ENCODE peak calls at places on chromosomes 16 and 17, in five cellular contexts. H is ascending aorta; Q is mammary epithelial cell; C is CD8-positive, alpha-beta T cell; R is heart right ventricle. Y is an unnamed sample.

GRCh38 chr17:80210348-80211108 is 9.6 kb downstream of the SGSH start:
- DNase-seq in H (no peak), Q (no peak), C (no peak), R (no peak), Y (no peak)

GRCh38 chr17:70535986-70536385 is 366.7 kb downstream of the KCNJ2 start:
- DNase-seq in H (no peak), C (no peak), Q (peak), R (no peak), Y (no peak)

GRCh38 chr17:40129498-40129897 is 7.7 kb downstream of the MSL1 start:
- DNase-seq in C (no peak), Q (no peak), H (no peak), R (no peak), Y (no peak)

GRCh38 chr16:4748682-4749411 is 14.5 kb downstream of the DNAAF8 start:
- DNase-seq in R (no peak), H (no peak), C (no peak), Q (no peak), Y (no peak)

GRCh38 chr17:59361386-59361785 is 29.9 kb downstream of the YPEL2 start:
- DNase-seq in C (no peak), Q (peak), H (no peak), R (no peak), Y (no peak)

GRCh38 chr16:14101415-14101814 is 30.3 kb downstream of the MRTFB start:
- DNase-seq in R (no peak), Q (no peak), H (no peak), C (no peak), Y (no peak)

GRCh38 chr16:87123356-87124001 is 193.7 kb downstream of the C16orf95 start:
- DNase-seq in R (no peak), Q (no peak), C (no peak), H (no peak), Y (no peak)

GRCh38 chr17:43946766-43947165 is 4.5 kb upstream of the PPY start:
- DNase-seq in R (no peak), H (no peak), Q (no peak), C (no peak), Y (no peak)

GRCh38 chr16:76653390-76654026 is 376.3 kb downstream of the CNTNAP4 start:
- DNase-seq in C (no peak), R (no peak), H (no peak), Q (peak), Y (no peak)
- TF ChIP-seq CTCF in C (no peak), R (peak), H (no peak), Q (peak), Y (no peak)

GRCh38 chr16:30030011-30030685 is 923 bp downstream of the TLCD3B start:
- DNase-seq in H (no peak), Q (no peak), C (no peak), R (no peak), Y (no peak)
- H3K4me3 ChIP-seq in H (no peak), Q (no peak), C (no peak), R (no peak), Y (no peak)

GRCh38 chr16:6969594-6969993 is 363.1 kb upstream of the RBFOX1 start:
- DNase-seq in C (no peak), Q (no peak), R (no peak), H (no peak), Y (no peak)

GRCh38 chr16:6967796-6968195 is 364.8 kb upstream of the RBFOX1 start:
- DNase-seq in H (no peak), C (no peak), R (no peak), Q (no peak), Y (no peak)

GRCh38 chr16:6970171-6970857 is 362.3 kb upstream of the RBFOX1 start:
- DNase-seq in R (no peak), H (no peak), C (no peak), Q (no peak), Y (no peak)

GRCh38 chr16:6964679-6965078 is 368.0 kb upstream of the RBFOX1 start:
- DNase-seq in H (no peak), R (no peak), C (no peak), Q (no peak), Y (no peak)

DNA sequence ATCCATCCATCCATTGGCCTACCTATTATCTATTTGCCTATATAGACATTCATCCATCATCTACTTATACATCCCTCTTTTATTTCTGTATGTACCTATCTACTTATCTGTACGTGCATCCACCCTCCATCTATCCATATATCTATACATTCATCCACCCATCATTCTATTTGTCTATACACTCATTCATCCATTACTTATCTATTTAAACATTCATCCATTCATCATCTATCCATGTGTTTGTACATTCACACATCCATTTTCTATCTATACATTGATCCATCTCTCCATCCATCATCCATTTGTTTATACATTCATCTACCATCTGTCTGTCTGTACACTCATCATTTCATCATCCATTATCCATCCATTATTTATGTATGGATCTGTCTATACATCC is 365.7 kb upstream of the RBFOX1 start:
- DNase-seq in R (no peak), C (no peak), H (no peak), Q (no peak), Y (no peak)
- TF ChIP-seq CTCF in R (no peak), C (no peak), H (no peak), Q (no peak), Y (no peak)

GRCh38 chr17:83087788-83088360 is 8.5 kb downstream of the METRNL start:
- DNase-seq in R (no peak), Q (no peak), C (no peak), H (no peak), Y (no peak)
- H3K4me3 ChIP-seq in R (no peak), Q (no peak), C (no peak), H (peak), Y (peak)

GRCh38 chr16:29862884-29863668 is at the start of gene CDIPT:
- DNase-seq in H (peak), R (peak), Q (peak), C (peak), Y (peak)

GRCh38 chr16:29864205-29864604 is 1.2 kb upstream of the CDIPT start:
- DNase-seq in C (no peak), H (no peak), R (no peak), Q (no peak), Y (no peak)

GRCh38 chr16:29860218-29860617 is 2.8 kb downstream of the CDIPT start:
- DNase-seq in H (no peak), Q (no peak), C (no peak), R (peak), Y (no peak)

GRCh38 chr16:29862383-29862883 is 593 bp downstream of the CDIPT start:
- DNase-seq in R (no peak), C (no peak), H (no peak), Q (peak), Y (no peak)

GRCh38 chr16:29863669-29863984 is 601 bp upstream of the CDIPT start:
- DNase-seq in Q (no peak), R (no peak), H (no peak), C (no peak), Y (no peak)
- TF ChIP-seq CTCF in Q (no peak), R (no peak), H (no peak), C (peak), Y (peak)

DNA sequence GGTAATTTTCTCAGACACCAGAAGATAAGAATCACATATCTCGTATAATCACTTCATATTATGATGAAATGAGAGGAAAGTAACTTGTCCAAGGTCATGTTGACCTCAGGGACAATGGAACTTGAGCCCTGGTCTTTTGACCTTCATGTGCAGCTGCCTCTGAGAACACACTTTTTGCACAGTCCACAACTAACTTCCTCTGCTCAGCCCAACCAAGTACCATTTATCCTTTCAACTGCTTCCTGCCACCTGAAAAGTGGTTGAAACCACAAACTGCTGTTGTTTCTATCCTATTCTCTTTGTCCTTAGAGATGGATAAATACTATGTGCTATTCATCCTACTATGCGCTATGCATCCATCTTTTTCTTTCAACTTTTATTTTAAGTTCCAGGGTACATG is 2.3 kb upstream of the CCL1 start:
- DNase-seq in Q (no peak), H (no peak), C (no peak), R (no peak), Y (no peak)
- H3K4me3 ChIP-seq in Q (no peak), H (no peak), C (no peak), R (no peak), Y (no peak)

GRCh38 chr16:47143677-47144558 is at the start of gene NETO2:
- DNase-seq in Q (peak), H (peak), R (peak), C (peak), Y (no peak)
- TF ChIP-seq CTCF in Q (peak), H (no peak), R (peak), C (peak), Y (peak)

DNA sequence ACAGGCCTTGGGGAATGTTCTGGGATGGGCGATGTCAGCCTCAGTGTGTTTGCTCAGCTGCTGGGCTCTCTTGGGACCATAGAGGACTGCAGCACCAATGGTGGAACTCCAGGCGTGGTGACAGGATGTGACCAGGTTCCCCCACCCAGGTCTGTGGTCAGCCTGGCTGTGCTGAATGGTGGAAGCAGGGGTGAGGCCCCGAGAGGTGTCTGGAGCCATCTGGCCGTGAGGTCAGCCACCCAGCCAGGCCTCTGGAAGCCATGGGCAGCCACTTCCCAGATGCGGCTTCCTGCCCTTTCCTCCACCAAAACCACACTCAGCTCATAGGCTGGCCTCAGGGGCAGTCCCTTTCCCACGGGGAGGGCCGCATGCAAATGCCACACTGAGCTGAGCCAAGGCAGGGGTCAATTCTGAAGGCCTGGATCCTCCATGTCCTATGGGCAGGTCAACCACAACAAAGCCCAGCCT is 7.8 kb upstream of the MAPK7 start:
- DNase-seq in C (no peak), R (peak), Q (no peak), H (no peak), Y (no peak)
- H3K4me3 ChIP-seq in C (no peak), R (no peak), Q (no peak), H (no peak), Y (no peak)

DNA sequence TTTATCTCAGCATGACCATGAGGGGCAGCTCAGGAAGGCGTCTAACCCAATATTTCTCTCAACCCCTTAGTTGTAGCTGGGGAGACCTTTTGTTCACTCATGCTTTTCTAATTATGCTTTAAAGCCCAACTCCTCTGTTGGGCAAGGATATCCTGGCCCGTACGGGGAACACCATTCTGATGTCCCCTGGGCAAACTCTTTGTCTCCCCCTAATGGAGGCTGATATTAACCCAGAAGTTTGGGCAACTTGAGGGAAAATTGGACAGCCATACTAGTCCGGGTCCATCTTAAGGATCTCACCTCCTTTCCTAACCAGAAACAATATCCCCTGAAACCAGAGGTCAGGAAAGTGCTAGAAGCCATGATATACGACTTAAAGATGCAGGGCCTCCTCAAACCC is 143.7 kb upstream of the COX10 start:
- DNase-seq in R (no peak), C (no peak), H (no peak), Q (no peak), Y (no peak)
- TF ChIP-seq CTCF in R (no peak), C (no peak), H (no peak), Q (no peak), Y (no peak)

GRCh38 chr16:69916445-69916844 is 34.7 kb upstream of the CLEC18A start:
- DNase-seq in R (no peak), Q (no peak), C (no peak), H (no peak), Y (no peak)

GRCh38 chr16:69921125-69921524 is 30.0 kb upstream of the CLEC18A start:
- DNase-seq in H (peak), R (no peak), Q (no peak), C (no peak), Y (no peak)

GRCh38 chr16:69917739-69918138 is 33.4 kb upstream of the CLEC18A start:
- DNase-seq in Q (peak), R (no peak), C (no peak), H (peak), Y (no peak)

GRCh38 chr16:69917311-69917710 is 33.8 kb upstream of the CLEC18A start:
- DNase-seq in Q (no peak), C (no peak), R (no peak), H (no peak), Y (no peak)

DNA sequence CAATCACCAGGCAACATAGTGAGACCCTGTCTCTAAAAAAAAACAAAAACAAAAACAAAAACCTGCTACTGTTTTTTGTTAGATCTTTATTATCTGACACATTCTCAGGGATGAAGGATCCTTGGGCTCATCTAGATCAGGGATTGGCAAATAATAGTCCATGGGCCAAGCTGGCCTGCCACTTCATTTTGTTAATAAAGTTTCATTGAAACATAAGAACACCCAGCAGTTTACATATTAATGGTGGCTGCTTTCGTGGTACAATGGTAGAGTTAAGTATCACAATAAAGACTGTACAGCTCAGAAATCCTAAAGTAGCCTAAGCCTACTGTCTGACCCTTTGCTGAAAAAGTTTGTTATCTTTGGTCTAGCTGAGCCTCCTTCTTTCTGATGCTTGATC is 32.9 kb upstream of the CLEC18A start:
- DNase-seq in R (no peak), C (no peak), Q (no peak), H (no peak), Y (no peak)
- H3K4me3 ChIP-seq in R (no peak), C (no peak), Q (peak), H (peak), Y (peak)